ENCODE peak calls at places on chromosome 10, in ten cellular contexts. One of them, this sample, is unnamed.

GRCh38 chr10:43671659-43672555 is 23.2 kb upstream of the ZNF32 start:
- DNase-seq in DMS 273 treated with DMSO at 0.1 percent for 48 hours: no peak
- DNase-seq in H9: peak
- DNase-seq in H54: peak
- DNase-seq in osteoblast: peak
- DNase-seq in naive thymus-derived CD4-positive, alpha-beta T cell: peak
- DNase-seq in stimulated activated CD4-positive, alpha-beta T cell treated with anti-CD3 and anti-CD28 coated beads, Interleukin-15, amount 100 ng/mL, for 1 hour: no peak
- DNase-seq in activated CD8-positive, alpha-beta T cell treated with anti-CD3 and anti-CD28 coated beads, Interleukin-2, amount 10 ng/mL, durations not matched to agents 7 days and 5 days: peak
- DNase-seq in Ammon's horn: peak
- DNase-seq in neural crest cell: peak
- DNase-seq in this sample: peak

GRCh38 chr10:98489561-98490481 is 43.1 kb upstream of the HPS1 start:
- DNase-seq in stimulated activated CD4-positive, alpha-beta T cell treated with anti-CD3 and anti-CD28 coated beads, Interleukin-15, amount 100 ng/mL, for 1 hour: no peak
- DNase-seq in osteoblast: no peak
- DNase-seq in naive thymus-derived CD4-positive, alpha-beta T cell: no peak
- DNase-seq in activated CD8-positive, alpha-beta T cell treated with anti-CD3 and anti-CD28 coated beads, Interleukin-2, amount 10 ng/mL, durations not matched to agents 7 days and 5 days: no peak
- DNase-seq in DMS 273 treated with DMSO at 0.1 percent for 48 hours: no peak
- DNase-seq in neural crest cell: no peak
- DNase-seq in Ammon's horn: no peak
- DNase-seq in H9: no peak
- DNase-seq in H54: no peak
- DNase-seq in this sample: no peak

GRCh38 chr10:101135151-101136006 is 4.3 kb downstream of the TLX1 start:
- DNase-seq in neural crest cell: no peak
- DNase-seq in activated CD8-positive, alpha-beta T cell treated with anti-CD3 and anti-CD28 coated beads, Interleukin-2, amount 10 ng/mL, durations not matched to agents 7 days and 5 days: no peak
- DNase-seq in stimulated activated CD4-positive, alpha-beta T cell treated with anti-CD3 and anti-CD28 coated beads, Interleukin-15, amount 100 ng/mL, for 1 hour: no peak
- DNase-seq in DMS 273 treated with DMSO at 0.1 percent for 48 hours: no peak
- DNase-seq in osteoblast: peak
- DNase-seq in H9: peak
- DNase-seq in Ammon's horn: no peak
- DNase-seq in naive thymus-derived CD4-positive, alpha-beta T cell: no peak
- DNase-seq in H54: no peak
- DNase-seq in this sample: no peak

GRCh38 chr10:31549936-31550335 is 230.9 kb downstream of the ZEB1 start:
- DNase-seq in Ammon's horn: no peak
- DNase-seq in osteoblast: no peak
- DNase-seq in activated CD8-positive, alpha-beta T cell treated with anti-CD3 and anti-CD28 coated beads, Interleukin-2, amount 10 ng/mL, durations not matched to agents 7 days and 5 days: no peak
- DNase-seq in naive thymus-derived CD4-positive, alpha-beta T cell: no peak
- DNase-seq in neural crest cell: no peak
- DNase-seq in stimulated activated CD4-positive, alpha-beta T cell treated with anti-CD3 and anti-CD28 coated beads, Interleukin-15, amount 100 ng/mL, for 1 hour: no peak
- DNase-seq in H9: no peak
- DNase-seq in H54: no peak
- DNase-seq in DMS 273 treated with DMSO at 0.1 percent for 48 hours: no peak
- DNase-seq in this sample: no peak

GRCh38 chr10:3364768-3365480 is 192.3 kb upstream of the PITRM1 start:
- DNase-seq in osteoblast: peak
- DNase-seq in H9: no peak
- DNase-seq in naive thymus-derived CD4-positive, alpha-beta T cell: no peak
- DNase-seq in Ammon's horn: no peak
- DNase-seq in H54: no peak
- DNase-seq in neural crest cell: no peak
- DNase-seq in DMS 273 treated with DMSO at 0.1 percent for 48 hours: no peak
- DNase-seq in activated CD8-positive, alpha-beta T cell treated with anti-CD3 and anti-CD28 coated beads, Interleukin-2, amount 10 ng/mL, durations not matched to agents 7 days and 5 days: no peak
- DNase-seq in stimulated activated CD4-positive, alpha-beta T cell treated with anti-CD3 and anti-CD28 coated beads, Interleukin-15, amount 100 ng/mL, for 1 hour: no peak
- DNase-seq in this sample: no peak

GRCh38 chr10:110499796-110500514 is 2.2 kb downstream of the DUSP5 start:
- DNase-seq in Ammon's horn: no peak
- DNase-seq in H9: no peak
- DNase-seq in stimulated activated CD4-positive, alpha-beta T cell treated with anti-CD3 and anti-CD28 coated beads, Interleukin-15, amount 100 ng/mL, for 1 hour: no peak
- DNase-seq in osteoblast: no peak
- DNase-seq in activated CD8-positive, alpha-beta T cell treated with anti-CD3 and anti-CD28 coated beads, Interleukin-2, amount 10 ng/mL, durations not matched to agents 7 days and 5 days: no peak
- DNase-seq in neural crest cell: no peak
- DNase-seq in H54: no peak
- DNase-seq in naive thymus-derived CD4-positive, alpha-beta T cell: no peak
- DNase-seq in DMS 273 treated with DMSO at 0.1 percent for 48 hours: no peak
- DNase-seq in this sample: no peak

GRCh38 chr10:2130906-2131305 is 393.6 kb upstream of the ADARB2 start:
- DNase-seq in stimulated activated CD4-positive, alpha-beta T cell treated with anti-CD3 and anti-CD28 coated beads, Interleukin-15, amount 100 ng/mL, for 1 hour: no peak
- DNase-seq in Ammon's horn: no peak
- DNase-seq in neural crest cell: no peak
- DNase-seq in H54: no peak
- DNase-seq in H9: no peak
- DNase-seq in naive thymus-derived CD4-positive, alpha-beta T cell: no peak
- DNase-seq in activated CD8-positive, alpha-beta T cell treated with anti-CD3 and anti-CD28 coated beads, Interleukin-2, amount 10 ng/mL, durations not matched to agents 7 days and 5 days: no peak
- DNase-seq in osteoblast: no peak
- DNase-seq in DMS 273 treated with DMSO at 0.1 percent for 48 hours: no peak
- DNase-seq in this sample: no peak

GRCh38 chr10:47339186-47339735 is 8.9 kb upstream of the RBP3 start:
- DNase-seq in H9: no peak
- DNase-seq in stimulated activated CD4-positive, alpha-beta T cell treated with anti-CD3 and anti-CD28 coated beads, Interleukin-15, amount 100 ng/mL, for 1 hour: no peak
- DNase-seq in H54: no peak
- DNase-seq in activated CD8-positive, alpha-beta T cell treated with anti-CD3 and anti-CD28 coated beads, Interleukin-2, amount 10 ng/mL, durations not matched to agents 7 days and 5 days: no peak
- DNase-seq in osteoblast: peak
- DNase-seq in Ammon's horn: no peak
- DNase-seq in neural crest cell: no peak
- DNase-seq in naive thymus-derived CD4-positive, alpha-beta T cell: no peak
- DNase-seq in DMS 273 treated with DMSO at 0.1 percent for 48 hours: no peak
- DNase-seq in this sample: no peak

GRCh38 chr10:92907280-92907679 is 59.0 kb downstream of the EXOC6 start:
- DNase-seq in DMS 273 treated with DMSO at 0.1 percent for 48 hours: no peak
- DNase-seq in naive thymus-derived CD4-positive, alpha-beta T cell: no peak
- DNase-seq in H9: no peak
- DNase-seq in activated CD8-positive, alpha-beta T cell treated with anti-CD3 and anti-CD28 coated beads, Interleukin-2, amount 10 ng/mL, durations not matched to agents 7 days and 5 days: no peak
- DNase-seq in H54: no peak
- DNase-seq in Ammon's horn: no peak
- DNase-seq in osteoblast: no peak
- DNase-seq in stimulated activated CD4-positive, alpha-beta T cell treated with anti-CD3 and anti-CD28 coated beads, Interleukin-15, amount 100 ng/mL, for 1 hour: no peak
- DNase-seq in neural crest cell: no peak
- DNase-seq in this sample: no peak

GRCh38 chr10:71687077-71687476 is 32.5 kb downstream of the C10orf105 start:
- DNase-seq in H54: no peak
- DNase-seq in Ammon's horn: no peak
- DNase-seq in activated CD8-positive, alpha-beta T cell treated with anti-CD3 and anti-CD28 coated beads, Interleukin-2, amount 10 ng/mL, durations not matched to agents 7 days and 5 days: no peak
- DNase-seq in naive thymus-derived CD4-positive, alpha-beta T cell: no peak
- DNase-seq in H9: no peak
- DNase-seq in stimulated activated CD4-positive, alpha-beta T cell treated with anti-CD3 and anti-CD28 coated beads, Interleukin-15, amount 100 ng/mL, for 1 hour: no peak
- DNase-seq in neural crest cell: no peak
- DNase-seq in DMS 273 treated with DMSO at 0.1 percent for 48 hours: no peak
- DNase-seq in osteoblast: no peak
- DNase-seq in this sample: no peak

GRCh38 chr10:72019085-72019876 is 55.1 kb downstream of the CHST3 start:
- DNase-seq in osteoblast: peak
- DNase-seq in H54: no peak
- DNase-seq in stimulated activated CD4-positive, alpha-beta T cell treated with anti-CD3 and anti-CD28 coated beads, Interleukin-15, amount 100 ng/mL, for 1 hour: no peak
- DNase-seq in neural crest cell: no peak
- DNase-seq in Ammon's horn: no peak
- DNase-seq in naive thymus-derived CD4-positive, alpha-beta T cell: no peak
- DNase-seq in H9: no peak
- DNase-seq in DMS 273 treated with DMSO at 0.1 percent for 48 hours: no peak
- DNase-seq in activated CD8-positive, alpha-beta T cell treated with anti-CD3 and anti-CD28 coated beads, Interleukin-2, amount 10 ng/mL, durations not matched to agents 7 days and 5 days: no peak
- DNase-seq in this sample: no peak

GRCh38 chr10:26468691-26469090 is 30.6 kb downstream of the APBB1IP start:
- DNase-seq in activated CD8-positive, alpha-beta T cell treated with anti-CD3 and anti-CD28 coated beads, Interleukin-2, amount 10 ng/mL, durations not matched to agents 7 days and 5 days: peak
- DNase-seq in osteoblast: no peak
- DNase-seq in H9: no peak
- DNase-seq in stimulated activated CD4-positive, alpha-beta T cell treated with anti-CD3 and anti-CD28 coated beads, Interleukin-15, amount 100 ng/mL, for 1 hour: no peak
- DNase-seq in DMS 273 treated with DMSO at 0.1 percent for 48 hours: no peak
- DNase-seq in H54: no peak
- DNase-seq in naive thymus-derived CD4-positive, alpha-beta T cell: peak
- DNase-seq in Ammon's horn: no peak
- DNase-seq in neural crest cell: no peak
- DNase-seq in this sample: no peak

GRCh38 chr10:128062331-128062730 is 63.9 kb downstream of the MKI67 start:
- DNase-seq in DMS 273 treated with DMSO at 0.1 percent for 48 hours: no peak
- DNase-seq in H9: no peak
- DNase-seq in stimulated activated CD4-positive, alpha-beta T cell treated with anti-CD3 and anti-CD28 coated beads, Interleukin-15, amount 100 ng/mL, for 1 hour: no peak
- DNase-seq in naive thymus-derived CD4-positive, alpha-beta T cell: no peak
- DNase-seq in osteoblast: no peak
- DNase-seq in activated CD8-positive, alpha-beta T cell treated with anti-CD3 and anti-CD28 coated beads, Interleukin-2, amount 10 ng/mL, durations not matched to agents 7 days and 5 days: peak
- DNase-seq in Ammon's horn: no peak
- DNase-seq in H54: no peak
- DNase-seq in neural crest cell: peak
- DNase-seq in this sample: no peak

GRCh38 chr10:87827681-87828080 is 9.7 kb upstream of the ATAD1 start:
- DNase-seq in osteoblast: no peak
- DNase-seq in H9: no peak
- DNase-seq in naive thymus-derived CD4-positive, alpha-beta T cell: no peak
- DNase-seq in neural crest cell: no peak
- DNase-seq in stimulated activated CD4-positive, alpha-beta T cell treated with anti-CD3 and anti-CD28 coated beads, Interleukin-15, amount 100 ng/mL, for 1 hour: no peak
- DNase-seq in DMS 273 treated with DMSO at 0.1 percent for 48 hours: no peak
- DNase-seq in H54: no peak
- DNase-seq in Ammon's horn: no peak
- DNase-seq in activated CD8-positive, alpha-beta T cell treated with anti-CD3 and anti-CD28 coated beads, Interleukin-2, amount 10 ng/mL, durations not matched to agents 7 days and 5 days: no peak
- DNase-seq in this sample: no peak

GRCh38 chr10:118950190-118950658 is 79.3 kb upstream of the NANOS1 start:
- DNase-seq in neural crest cell: no peak
- DNase-seq in Ammon's horn: no peak
- DNase-seq in H54: peak
- DNase-seq in H9: peak
- DNase-seq in naive thymus-derived CD4-positive, alpha-beta T cell: no peak
- DNase-seq in stimulated activated CD4-positive, alpha-beta T cell treated with anti-CD3 and anti-CD28 coated beads, Interleukin-15, amount 100 ng/mL, for 1 hour: no peak
- DNase-seq in DMS 273 treated with DMSO at 0.1 percent for 48 hours: no peak
- DNase-seq in osteoblast: no peak
- DNase-seq in activated CD8-positive, alpha-beta T cell treated with anti-CD3 and anti-CD28 coated beads, Interleukin-2, amount 10 ng/mL, durations not matched to agents 7 days and 5 days: no peak
- DNase-seq in this sample: no peak

GRCh38 chr10:93294004-93294403 is 188.1 kb downstream of the MYOF start:
- DNase-seq in H9: no peak
- DNase-seq in H54: peak
- DNase-seq in stimulated activated CD4-positive, alpha-beta T cell treated with anti-CD3 and anti-CD28 coated beads, Interleukin-15, amount 100 ng/mL, for 1 hour: no peak
- DNase-seq in DMS 273 treated with DMSO at 0.1 percent for 48 hours: no peak
- DNase-seq in osteoblast: no peak
- DNase-seq in naive thymus-derived CD4-positive, alpha-beta T cell: no peak
- DNase-seq in activated CD8-positive, alpha-beta T cell treated with anti-CD3 and anti-CD28 coated beads, Interleukin-2, amount 10 ng/mL, durations not matched to agents 7 days and 5 days: no peak
- DNase-seq in Ammon's horn: no peak
- DNase-seq in neural crest cell: no peak
- DNase-seq in this sample: no peak

GRCh38 chr10:11113156-11113555 is 95.5 kb downstream of the CELF2 start:
- DNase-seq in osteoblast: no peak
- DNase-seq in H9: no peak
- DNase-seq in H54: no peak
- DNase-seq in neural crest cell: no peak
- DNase-seq in activated CD8-positive, alpha-beta T cell treated with anti-CD3 and anti-CD28 coated beads, Interleukin-2, amount 10 ng/mL, durations not matched to agents 7 days and 5 days: peak
- DNase-seq in stimulated activated CD4-positive, alpha-beta T cell treated with anti-CD3 and anti-CD28 coated beads, Interleukin-15, amount 100 ng/mL, for 1 hour: no peak
- DNase-seq in naive thymus-derived CD4-positive, alpha-beta T cell: peak
- DNase-seq in DMS 273 treated with DMSO at 0.1 percent for 48 hours: no peak
- DNase-seq in Ammon's horn: no peak
- DNase-seq in this sample: no peak

GRCh38 chr10:77391605-77392235 is 245.9 kb downstream of the KCNMA1 start:
- DNase-seq in H54: peak
- DNase-seq in naive thymus-derived CD4-positive, alpha-beta T cell: no peak
- DNase-seq in stimulated activated CD4-positive, alpha-beta T cell treated with anti-CD3 and anti-CD28 coated beads, Interleukin-15, amount 100 ng/mL, for 1 hour: no peak
- DNase-seq in osteoblast: no peak
- DNase-seq in DMS 273 treated with DMSO at 0.1 percent for 48 hours: no peak
- DNase-seq in activated CD8-positive, alpha-beta T cell treated with anti-CD3 and anti-CD28 coated beads, Interleukin-2, amount 10 ng/mL, durations not matched to agents 7 days and 5 days: peak
- DNase-seq in H9: peak
- DNase-seq in Ammon's horn: peak
- DNase-seq in neural crest cell: peak
- DNase-seq in this sample: peak

GRCh38 chr10:77531441-77532001 is 106.1 kb downstream of the KCNMA1 start:
- DNase-seq in H54: peak
- DNase-seq in osteoblast: peak
- DNase-seq in Ammon's horn: peak
- DNase-seq in neural crest cell: no peak
- DNase-seq in DMS 273 treated with DMSO at 0.1 percent for 48 hours: no peak
- DNase-seq in naive thymus-derived CD4-positive, alpha-beta T cell: no peak
- DNase-seq in activated CD8-positive, alpha-beta T cell treated with anti-CD3 and anti-CD28 coated beads, Interleukin-2, amount 10 ng/mL, durations not matched to agents 7 days and 5 days: no peak
- DNase-seq in H9: no peak
- DNase-seq in stimulated activated CD4-positive, alpha-beta T cell treated with anti-CD3 and anti-CD28 coated beads, Interleukin-15, amount 100 ng/mL, for 1 hour: no peak
- DNase-seq in this sample: peak